ENCODE peak calls at places on chromosome 7, in six cellular contexts. One of them, this sample, is unnamed.

GRCh38 chr7:24992314-24992713 is 12.3 kb upstream of the OSBPL3 start:
- DNase-seq in H1: no peak
- DNase-seq in WTC11: no peak
- DNase-seq in GM12878: no peak
- DNase-seq in HepG2: no peak
- DNase-seq in K562: no peak
- DNase-seq in this sample: no peak

GRCh38 chr7:130441408-130441854 is 615 bp upstream of the CEP41 start:
- DNase-seq in K562: peak; percentile 28
- DNase-seq in HepG2: no peak
- DNase-seq in H1: no peak
- DNase-seq in WTC11: peak; percentile 27
- DNase-seq in GM12878: no peak
- DNase-seq in this sample: no peak

GRCh38 chr7:87231243-87231642 is 11.7 kb upstream of the TMEM243 start:
- DNase-seq in H1: no peak
- DNase-seq in K562: no peak
- DNase-seq in WTC11: no peak
- DNase-seq in HepG2: no peak
- DNase-seq in GM12878: no peak
- DNase-seq in this sample: no peak

GRCh38 chr7:125670926-125671572 is 741.4 kb upstream of the POT1 start:
- DNase-seq in WTC11: no peak
- DNase-seq in H1: no peak
- DNase-seq in K562: peak; percentile 38
- DNase-seq in GM12878: no peak
- DNase-seq in HepG2: peak; percentile 9
- DNase-seq in this sample: peak; percentile 22

GRCh38 chr7:66088861-66089838 is 13.5 kb downstream of the ASL start:
- DNase-seq in WTC11: no peak
- DNase-seq in H1: no peak
- DNase-seq in GM12878: no peak
- DNase-seq in K562: no peak
- DNase-seq in HepG2: no peak
- DNase-seq in this sample: no peak

GRCh38 chr7:20279979-20280378 is 50.7 kb upstream of the ITGB8 start:
- DNase-seq in H1: no peak
- DNase-seq in WTC11: no peak
- DNase-seq in K562: no peak
- DNase-seq in HepG2: no peak
- DNase-seq in GM12878: no peak
- DNase-seq in this sample: no peak

GRCh38 chr7:18004372-18004771 is 23.3 kb downstream of the PRPS1L1 start:
- DNase-seq in K562: no peak
- DNase-seq in GM12878: no peak
- DNase-seq in H1: no peak
- DNase-seq in WTC11: no peak
- DNase-seq in HepG2: no peak
- DNase-seq in this sample: no peak

GRCh38 chr7:120735791-120736190 is 122.2 kb downstream of the TSPAN12 start:
- DNase-seq in H1: no peak
- DNase-seq in K562: no peak
- DNase-seq in WTC11: no peak
- DNase-seq in HepG2: no peak
- DNase-seq in GM12878: no peak
- DNase-seq in this sample: no peak

GRCh38 chr7:41702635-41703371 is at the start of gene INHBA:
- DNase-seq in WTC11: no peak
- DNase-seq in H1: no peak
- DNase-seq in HepG2: no peak
- DNase-seq in GM12878: no peak
- DNase-seq in K562: no peak
- DNase-seq in this sample: no peak

GRCh38 chr7:139431459-139431858 is 52.0 kb downstream of the KLRG2 start:
- DNase-seq in K562: no peak
- DNase-seq in WTC11: no peak
- DNase-seq in GM12878: no peak
- DNase-seq in HepG2: no peak
- DNase-seq in H1: no peak
- DNase-seq in this sample: no peak

GRCh38 chr7:69489533-69489932 is 108.7 kb upstream of the AUTS2 start:
- DNase-seq in GM12878: no peak
- DNase-seq in K562: no peak
- DNase-seq in H1: no peak
- DNase-seq in HepG2: no peak
- DNase-seq in WTC11: no peak
- DNase-seq in this sample: no peak

GRCh38 chr7:134690016-134690415 is 43.4 kb downstream of the BPGM start:
- DNase-seq in GM12878: no peak
- DNase-seq in K562: no peak
- DNase-seq in H1: no peak
- DNase-seq in HepG2: no peak
- DNase-seq in WTC11: no peak
- DNase-seq in this sample: no peak

GRCh38 chr7:112420236-112420945 is 29.9 kb upstream of the IFRD1 start:
- DNase-seq in WTC11: no peak
- DNase-seq in GM12878: no peak
- DNase-seq in K562: no peak
- DNase-seq in HepG2: peak; percentile 74
- DNase-seq in H1: no peak
- DNase-seq in this sample: no peak

GRCh38 chr7:23618241-23618640 is 21.1 kb downstream of the CCDC126 start:
- DNase-seq in K562: no peak
- DNase-seq in GM12878: no peak
- DNase-seq in WTC11: no peak
- DNase-seq in HepG2: no peak
- DNase-seq in H1: no peak
- DNase-seq in this sample: no peak

GRCh38 chr7:41448104-41448503 is 254.8 kb downstream of the INHBA start:
- DNase-seq in GM12878: no peak
- DNase-seq in HepG2: peak; percentile 16
- DNase-seq in WTC11: no peak
- DNase-seq in H1: no peak
- DNase-seq in K562: no peak
- DNase-seq in this sample: no peak

DNA sequence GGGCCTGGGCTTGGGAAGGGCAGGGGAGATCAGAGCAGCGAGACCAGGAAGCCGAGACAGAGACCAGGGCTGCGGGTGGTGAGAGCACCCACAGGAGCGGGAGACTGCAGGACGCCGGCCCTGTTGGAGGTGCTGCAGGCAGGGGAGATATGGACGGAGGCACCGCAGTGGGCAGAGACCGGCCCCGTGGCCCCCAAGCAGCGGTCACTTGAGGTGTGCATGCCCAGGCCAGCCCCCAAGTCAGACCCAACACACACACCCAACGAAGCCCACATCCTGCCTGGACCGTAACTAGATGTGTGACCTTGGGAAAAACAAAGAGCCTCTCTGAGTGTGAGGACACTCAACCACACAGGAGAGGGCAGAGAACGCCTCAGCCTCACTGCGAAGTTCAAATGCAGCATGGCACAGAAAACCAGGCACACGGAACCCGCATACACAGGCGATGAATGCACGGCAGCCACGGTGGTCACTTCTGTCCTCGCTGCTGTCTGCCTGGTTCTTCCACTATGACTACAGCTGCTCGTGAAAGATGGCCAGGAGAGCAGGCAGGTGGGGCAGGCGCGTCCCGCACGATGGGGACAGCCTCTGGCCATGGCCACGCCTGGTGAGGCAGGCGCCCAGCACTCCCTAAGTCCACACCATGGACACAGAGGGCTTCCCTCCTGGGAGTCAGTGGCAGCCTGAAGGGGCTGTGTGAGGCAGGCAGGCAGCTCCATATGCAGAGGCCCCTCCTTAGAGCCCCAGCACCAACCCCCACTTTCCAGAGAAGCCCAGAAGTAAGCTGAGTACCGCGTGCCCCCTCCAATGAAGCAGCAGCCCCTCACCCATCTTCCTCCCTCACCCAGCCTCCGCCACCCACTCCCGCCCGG is 214.6 kb downstream of the MAD1L1 start:
- DNase-seq in GM12878: no peak
- DNase-seq in HepG2: peak; percentile 56
- DNase-seq in H1: no peak
- DNase-seq in K562: no peak
- DNase-seq in WTC11: peak; percentile 7
- DNase-seq in this sample: no peak
- TF ChIP-seq ATF3 in GM12878: no peak
- TF ChIP-seq ATF3 in HepG2: no peak
- TF ChIP-seq ATF3 in H1: no peak
- TF ChIP-seq ATF3 in K562: no peak
- TF ChIP-seq ATF3 in WTC11: no peak
- TF ChIP-seq ATF3 in this sample: no peak

DNA sequence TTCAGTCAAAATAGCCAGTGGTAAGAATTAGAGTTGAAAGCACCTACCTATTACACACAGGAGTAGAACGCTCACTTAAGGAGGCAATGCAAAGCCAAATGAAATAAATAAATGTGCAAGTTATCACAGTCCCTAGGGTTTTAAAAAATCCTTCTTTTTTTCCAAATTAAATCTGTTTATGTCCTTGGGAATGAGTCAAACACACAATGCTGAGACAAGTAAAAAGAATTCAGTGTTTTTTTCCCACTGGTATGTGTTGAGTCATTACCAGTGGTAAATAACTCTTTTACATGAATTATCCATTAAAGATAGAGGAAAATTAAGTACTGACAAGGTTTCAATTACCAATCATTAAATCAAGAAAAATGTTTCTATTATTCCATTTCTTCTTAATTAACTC is 438.6 kb downstream of the TNS3 start:
- DNase-seq in K562: no peak
- DNase-seq in WTC11: no peak
- DNase-seq in H1: no peak
- DNase-seq in GM12878: no peak
- DNase-seq in HepG2: no peak
- DNase-seq in this sample: no peak
- TF ChIP-seq ATF3 in K562: no peak
- TF ChIP-seq ATF3 in WTC11: no peak
- TF ChIP-seq ATF3 in H1: no peak
- TF ChIP-seq ATF3 in GM12878: no peak
- TF ChIP-seq ATF3 in HepG2: no peak
- TF ChIP-seq ATF3 in this sample: no peak

DNA sequence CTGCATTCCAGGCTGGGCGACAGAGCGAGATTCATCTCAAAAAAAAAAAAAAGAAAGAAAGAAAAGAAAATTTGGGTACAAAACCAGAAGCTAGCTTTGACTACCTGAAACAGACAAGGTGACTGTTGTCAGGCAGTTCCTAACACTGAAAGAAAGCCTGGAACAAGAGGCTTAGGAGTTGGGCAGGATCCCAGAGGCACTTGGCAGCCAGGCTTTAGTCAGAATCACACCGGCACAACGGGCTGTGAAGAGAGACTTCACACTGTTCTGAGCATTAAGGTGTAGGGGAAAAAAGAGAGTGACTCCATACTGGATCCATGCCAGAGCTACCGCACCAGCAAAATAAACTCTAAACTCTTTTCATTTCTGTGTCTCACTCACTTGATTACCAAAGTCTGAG is 130.8 kb downstream of the ZNF467 start:
- DNase-seq in HepG2: no peak
- DNase-seq in WTC11: no peak
- DNase-seq in H1: no peak
- DNase-seq in K562: no peak
- DNase-seq in GM12878: no peak
- DNase-seq in this sample: no peak
- TF ChIP-seq ATF3 in HepG2: no peak
- TF ChIP-seq ATF3 in WTC11: no peak
- TF ChIP-seq ATF3 in H1: no peak
- TF ChIP-seq ATF3 in K562: no peak
- TF ChIP-seq ATF3 in GM12878: no peak
- TF ChIP-seq ATF3 in this sample: no peak

GRCh38 chr7:50731703-50732582 is 50.8 kb downstream of the GRB10 start:
- DNase-seq in WTC11: no peak
- DNase-seq in H1: no peak
- DNase-seq in K562: no peak
- DNase-seq in GM12878: no peak
- DNase-seq in HepG2: no peak
- DNase-seq in this sample: no peak
- TF ChIP-seq ATF3 in WTC11: no peak
- TF ChIP-seq ATF3 in H1: no peak
- TF ChIP-seq ATF3 in K562: no peak
- TF ChIP-seq ATF3 in GM12878: no peak
- TF ChIP-seq ATF3 in HepG2: no peak
- TF ChIP-seq ATF3 in this sample: no peak

DNA sequence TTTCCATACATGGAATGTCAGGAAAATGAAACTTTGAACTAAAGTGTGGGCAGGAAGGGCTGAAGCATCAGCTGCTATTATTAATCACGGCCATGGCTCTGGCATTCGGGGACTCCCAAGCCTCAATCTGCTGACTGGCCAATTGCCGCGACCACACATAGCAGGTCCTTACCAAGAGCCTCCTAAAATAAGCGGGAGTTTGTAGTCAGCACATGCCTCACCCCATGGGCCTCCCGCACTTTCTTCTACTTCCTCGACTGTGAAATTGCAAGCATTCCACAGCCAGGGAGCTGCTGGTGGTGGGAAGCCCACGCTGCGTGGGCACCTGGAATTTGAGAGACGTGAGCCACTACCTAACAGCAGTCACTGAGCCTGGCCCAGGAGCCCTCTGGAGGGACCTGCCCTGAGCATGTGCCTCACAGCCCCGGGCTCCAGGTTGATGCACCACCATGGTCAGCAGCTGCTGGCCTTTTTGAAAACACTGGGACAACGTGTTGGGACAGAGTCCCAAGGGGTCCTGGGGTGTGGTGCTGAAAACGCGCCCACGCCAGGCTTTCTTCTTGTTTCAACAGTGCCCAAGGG is 211.4 kb downstream of the TNS3 start:
- DNase-seq in K562: no peak
- DNase-seq in WTC11: no peak
- DNase-seq in HepG2: no peak
- DNase-seq in GM12878: no peak
- DNase-seq in H1: no peak
- DNase-seq in this sample: no peak
- TF ChIP-seq ATF3 in K562: no peak
- TF ChIP-seq ATF3 in WTC11: no peak
- TF ChIP-seq ATF3 in HepG2: no peak
- TF ChIP-seq ATF3 in GM12878: no peak
- TF ChIP-seq ATF3 in H1: no peak
- TF ChIP-seq ATF3 in this sample: no peak

GRCh38 chr7:80263321-80263720 is 128.7 kb downstream of the GNAI1 start:
- DNase-seq in WTC11: no peak
- DNase-seq in H1: no peak
- DNase-seq in GM12878: no peak
- DNase-seq in K562: no peak
- DNase-seq in HepG2: no peak
- DNase-seq in this sample: no peak
- TF ChIP-seq ATF3 in WTC11: no peak
- TF ChIP-seq ATF3 in H1: no peak
- TF ChIP-seq ATF3 in GM12878: no peak
- TF ChIP-seq ATF3 in K562: no peak
- TF ChIP-seq ATF3 in HepG2: no peak
- TF ChIP-seq ATF3 in this sample: no peak